ENCODE peak calls at places on chromosomes 5 and 9, in seven cellular contexts. O is PC-3, R is aorta, P is A549, N is thoracic aorta, F is tibial nerve, A is heart right ventricle. H is an unnamed sample.

GRCh38 chr9:135753391-135754105 is 51.6 kb downstream of the KCNT1 start:
- DNase-seq in F (no peak), O (no peak), A (no peak), P (no peak), N (no peak), R (no peak), H (no peak)

GRCh38 chr9:83043583-83043982 is 19.4 kb downstream of the RASEF start:
- DNase-seq in N (no peak), F (no peak), A (no peak), O (no peak), R (no peak), P (no peak), H (no peak)

GRCh38 chr5:144072518-144072927 is 97.9 kb downstream of the YIPF5 start:
- DNase-seq in F (no peak), N (no peak), R (no peak), A (no peak), P (no peak), O (peak), H (no peak)

GRCh38 chr9:114207034-114207815 is 51.9 kb downstream of the COL27A1 start:
- DNase-seq in A (peak), F (no peak), P (no peak), R (peak), N (peak), O (peak), H (no peak)

GRCh38 chr5:124704594-124705284 is 41.7 kb downstream of the ZNF608 start:
- DNase-seq in P (no peak), R (no peak), N (no peak), A (no peak), O (no peak), F (no peak), H (no peak)

GRCh38 chr9:93306579-93307091 is 122.7 kb downstream of the WNK2 start:
- DNase-seq in P (no peak), A (no peak), O (no peak), N (no peak), F (no peak), R (peak), H (no peak)

GRCh38 chr5:168916266-168916665 is 337.1 kb upstream of the PANK3 start:
- DNase-seq in R (peak), A (peak), P (no peak), O (no peak), F (peak), N (no peak), H (no peak)

GRCh38 chr5:58077966-58078365 is 381.9 kb downstream of the PLK2 start:
- DNase-seq in O (no peak), A (no peak), R (no peak), N (no peak), F (no peak), P (no peak), H (no peak)

GRCh38 chr9:131578778-131579504 is 33.6 kb downstream of the PRRT1B start:
- DNase-seq in P (no peak), O (no peak), A (no peak), N (no peak), R (peak), F (no peak), H (peak)

GRCh38 chr9:115847245-115847644 is 306.3 kb upstream of the PAPPA start:
- DNase-seq in A (no peak), R (no peak), P (no peak), N (no peak), O (peak), F (no peak), H (no peak)

GRCh38 chr9:121692606-121693505 is 41.4 kb downstream of the DAB2IP start:
- DNase-seq in F (no peak), R (peak), A (no peak), O (peak), P (peak), N (peak), H (no peak)

GRCh38 chr5:132747693-132748440 is 641 bp downstream of the CCNI2 start:
- DNase-seq in N (no peak), A (no peak), O (no peak), R (no peak), P (no peak), F (no peak), H (peak)

GRCh38 chr9:99489043-99489378 is 266.9 kb downstream of the SEC61B start:
- DNase-seq in A (no peak), R (no peak), F (no peak), N (no peak), P (no peak), O (no peak), H (no peak)

GRCh38 chr9:129394011-129394919 is 216.2 kb upstream of the IER5L start:
- DNase-seq in A (no peak), P (no peak), F (no peak), R (peak), N (no peak), O (no peak), H (no peak)

GRCh38 chr9:91131433-91131839 is 230.3 kb downstream of the AUH start:
- DNase-seq in P (peak), N (no peak), O (peak), R (no peak), F (no peak), A (no peak), H (peak)

GRCh38 chr5:102663771-102664530 is 91.2 kb upstream of the PAM start:
- DNase-seq in R (no peak), N (no peak), O (peak), F (no peak), P (no peak), A (no peak), H (no peak)

GRCh38 chr5:166979576-166979975 is 1311.9 kb upstream of the WWC1 start:
- DNase-seq in R (no peak), N (no peak), P (no peak), A (no peak), O (no peak), F (no peak), H (no peak)

GRCh38 chr5:143258559-143259253 is 144.8 kb downstream of the NR3C1 start:
- DNase-seq in A (no peak), N (no peak), P (no peak), F (no peak), R (no peak), O (peak), H (no peak)

GRCh38 chr9:121609845-121610637 is 41.4 kb upstream of the DAB2IP start:
- DNase-seq in R (peak), O (peak), N (peak), A (peak), P (peak), F (no peak), H (no peak)

GRCh38 chr5:177984565-177985166 is 11.4 kb downstream of the PROP1 start:
- DNase-seq in O (no peak), F (no peak), R (no peak), A (no peak), N (no peak), P (no peak), H (no peak)

GRCh38 chr9:91611582-91611981 is 187.9 kb upstream of the NFIL3 start:
- DNase-seq in O (no peak), P (no peak), F (no peak), N (no peak), A (no peak), R (no peak), H (no peak)

GRCh38 chr5:142438573-142438972 is 113.8 kb upstream of the SPRY4 start:
- DNase-seq in R (no peak), P (no peak), N (no peak), O (no peak), A (no peak), F (no peak), H (no peak)

DNA sequence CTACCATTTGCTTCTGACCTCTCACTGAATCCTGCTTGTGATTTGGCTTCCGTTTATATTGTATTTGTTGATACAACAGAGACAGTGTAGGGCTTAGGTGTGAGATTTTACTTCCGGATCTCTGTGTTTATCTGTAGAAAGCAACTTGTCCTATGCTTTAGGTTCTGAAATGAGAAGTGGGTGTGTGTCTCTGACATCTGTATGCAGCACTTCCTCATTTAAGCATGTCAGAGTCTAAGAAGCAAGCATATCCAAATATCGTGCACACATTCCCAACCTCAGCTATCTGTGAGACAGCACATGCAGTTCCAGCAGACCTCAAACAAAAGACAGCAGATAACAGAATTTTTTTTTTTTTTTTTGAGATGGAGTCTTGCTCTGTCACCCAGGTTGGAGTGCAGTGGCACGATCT is 16.3 kb downstream of the KLF9 start:
- DNase-seq in P (no peak), R (no peak), O (no peak), F (peak), N (no peak), A (no peak), H (peak)
- H3K27ac ChIP-seq in P (no peak), R (no peak), O (no peak), F (peak), N (no peak), A (peak), H (peak)

DNA sequence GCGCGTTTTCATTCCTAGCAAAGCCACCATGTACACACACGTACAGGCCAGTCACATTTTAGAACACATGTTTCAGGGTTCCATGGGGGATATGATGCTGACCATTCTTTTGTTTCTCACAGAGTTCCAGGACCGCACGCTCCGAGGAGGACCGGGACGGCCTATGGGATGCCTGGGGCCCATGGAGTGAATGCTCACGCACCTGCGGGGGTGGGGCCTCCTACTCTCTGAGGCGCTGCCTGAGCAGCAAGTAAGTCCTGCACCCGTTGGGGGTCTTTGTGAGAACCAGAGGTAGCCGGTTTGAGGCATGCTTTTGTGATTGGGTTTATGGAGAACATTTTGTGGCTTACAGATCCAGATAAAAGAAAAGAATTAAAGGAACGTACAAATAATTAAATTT is 30.8 kb downstream of the ADAMTSL1 start:
- DNase-seq in R (no peak), F (no peak), A (no peak), P (no peak), O (no peak), N (no peak), H (no peak)
- H3K27ac ChIP-seq in R (no peak), F (no peak), A (no peak), P (no peak), O (no peak), N (no peak), H (no peak)

DNA sequence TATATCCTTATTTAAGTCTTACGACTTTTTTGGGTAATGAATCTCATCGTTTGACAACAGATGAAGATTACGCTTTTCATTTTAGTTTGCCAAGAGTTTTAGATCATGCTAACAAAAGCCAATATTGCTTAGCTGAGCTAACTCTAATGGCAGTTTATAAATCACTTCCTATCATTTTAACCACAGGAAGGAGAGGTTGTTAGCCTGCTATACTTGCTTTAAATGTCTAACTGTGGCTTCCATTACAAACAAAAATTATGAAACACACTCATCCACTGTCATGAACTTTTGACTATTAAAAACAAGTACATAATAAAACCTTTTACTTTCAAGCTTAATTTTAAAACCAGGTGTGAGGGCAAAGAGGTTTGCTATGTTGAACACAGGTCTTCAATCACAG is 53.7 kb upstream of the ANKH start:
- DNase-seq in P (no peak), O (peak), N (no peak), A (no peak), F (no peak), R (no peak), H (no peak)
- H3K27ac ChIP-seq in P (no peak), O (peak), N (no peak), A (no peak), F (no peak), R (no peak), H (no peak)

GRCh38 chr9:77647659-77648457 is at the start of gene GNA14:
- DNase-seq in F (no peak), A (peak), R (peak), N (no peak), O (no peak), P (no peak), H (no peak)
- H3K27ac ChIP-seq in F (peak), A (peak), R (no peak), N (no peak), O (peak), P (no peak), H (no peak)

GRCh38 chr5:134463991-134464760 is 52.5 kb upstream of the CDKN2AIPNL start:
- DNase-seq in P (no peak), A (no peak), N (no peak), R (peak), O (no peak), F (no peak), H (no peak)
- H3K27ac ChIP-seq in P (no peak), A (peak), N (no peak), R (no peak), O (no peak), F (no peak), H (no peak)